ENCODE peak calls at places on chromosomes 12 and 14, in five cellular contexts. C is GM23338, K is H1, D is AG20443, Y is uterus. O is an unnamed sample.

GRCh38 chr12:75550401-75550851 is 39.0 kb upstream of the KRR1 start:
- DNase-seq in K (no peak), D (no peak), C (no peak), Y (peak; percentile 18), O (no peak)

GRCh38 chr12:75981773-75982564 is 49.6 kb downstream of the PHLDA1 start:
- DNase-seq in K (no peak), Y (no peak), C (no peak), D (no peak), O (no peak)

GRCh38 chr14:105549481-105549880 is 23.1 kb downstream of the TMEM121 start:
- DNase-seq in Y (no peak), C (no peak), K (no peak), D (no peak), O (no peak)

GRCh38 chr14:53047302-53047701 is 96.5 kb upstream of the FERMT2 start:
- DNase-seq in Y (no peak), D (no peak), K (no peak), C (no peak), O (no peak)

GRCh38 chr12:56350662-56351061 is 9.2 kb downstream of the STAT2 start:
- DNase-seq in C (no peak), K (no peak), D (no peak), Y (no peak), O (no peak)

GRCh38 chr14:55864890-55865655 is 253.1 kb upstream of the PELI2 start:
- DNase-seq in C (peak; percentile 81), Y (no peak), D (no peak), K (peak; percentile 78), O (peak; percentile 75)

GRCh38 chr12:76391461-76391860 is 43.2 kb upstream of the BBS10 start:
- DNase-seq in Y (no peak), D (no peak), C (no peak), K (no peak), O (no peak)

GRCh38 chr12:89163918-89164317 is 188.4 kb downstream of the DUSP6 start:
- DNase-seq in D (no peak), C (no peak), Y (peak; percentile 21), K (no peak), O (no peak)

GRCh38 chr12:31323466-31324115 is 2.4 kb downstream of the SINHCAF start:
- DNase-seq in K (peak; percentile 67), Y (peak; percentile 49), D (no peak), C (peak; percentile 56), O (peak; percentile 50)

O was measured in H9.